ENCODE peak calls at places on chromosomes 2 and 18, in six cellular contexts. F is effector memory CD8-positive, alpha-beta T cell; O is lung microvascular endothelial cell; B is EH; M is activated naive CD8-positive, alpha-beta T cell treated with anti-CD3 and anti-CD28 coated beads, Interleukin-2, amount 50 U/mL, for 24 hours; G is RPMI7951. U is an unnamed sample.

GRCh38 chr2:218082586-218083351 is 13.7 kb downstream of the RUFY4 start:
- DNase-seq in B (peak; percentile 18), M (no peak), G (peak; percentile 29), F (no peak), O (no peak), U (no peak)

GRCh38 chr2:69309336-69310048 is 77.5 kb downstream of the GFPT1 start:
- DNase-seq in B (peak; percentile 64), O (peak; percentile 70), F (no peak), G (peak; percentile 54), M (no peak), U (no peak)

GRCh38 chr2:96547751-96548161 is 11.2 kb downstream of the ARID5A start:
- DNase-seq in F (no peak), B (peak; percentile 71), M (no peak), O (no peak), G (no peak), U (no peak)

GRCh38 chr2:241882090-241882625 is 12.6 kb downstream of the RTP5 start:
- DNase-seq in O (peak; percentile 50), G (peak; percentile 45), M (peak; percentile 84), F (peak; percentile 43), B (peak; percentile 58), U (no peak)

GRCh38 chr2:223854741-223855140 is 17.4 kb upstream of the AP1S3 start:
- DNase-seq in M (no peak), B (no peak), F (no peak), G (no peak), O (no peak), U (no peak)

GRCh38 chr2:48601349-48601748 is 16.3 kb upstream of the GTF2A1L start:
- DNase-seq in G (no peak), M (no peak), F (no peak), B (no peak), O (no peak), U (no peak)

GRCh38 chr18:23178661-23179081 is 43.4 kb downstream of the CABLES1 start:
- DNase-seq in G (no peak), M (no peak), O (no peak), F (no peak), B (no peak), U (no peak)

GRCh38 chr2:69645026-69645425 is 1.5 kb upstream of the AAK1 start:
- DNase-seq in O (no peak), M (no peak), F (peak; percentile 50), G (peak; percentile 41), B (peak; percentile 71), U (peak; percentile 17)